ENCODE peak calls at places on chromosomes 4 and X, in four cellular contexts. J, G, R and Q are unnamed samples.

GRCh38 chr4:8694651-8695151 is 102.1 kb downstream of the CPZ start:
- DNase-seq in J (peak), G (no peak), R (no peak), Q (no peak)

GRCh38 chr4:13989496-13989895 is 362.0 kb upstream of the BOD1L1 start:
- DNase-seq in J (no peak), G (no peak), R (no peak), Q (peak)

GRCh38 chr4:158802914-158803313 is 34.1 kb downstream of the FNIP2 start:
- DNase-seq in J (no peak), G (no peak), R (no peak), Q (no peak)

GRCh38 chr4:100428051-100428450 is 89.8 kb downstream of the EMCN start:
- DNase-seq in J (no peak), G (no peak), R (no peak), Q (no peak)

GRCh38 chr4:78078101-78078500 is 21.0 kb downstream of the FRAS1 start:
- DNase-seq in J (no peak), G (no peak), R (no peak), Q (no peak)

GRCh38 chrX:39527045-39527444 is 570.7 kb downstream of the BCOR start:
- DNase-seq in J (no peak), G (no peak), R (no peak), Q (no peak)

GRCh38 chr4:1598206-1598605 is 85.9 kb downstream of the FAM53A start:
- DNase-seq in J (peak), G (no peak), R (no peak), Q (no peak)

GRCh38 chrX:135015526-135016245 is 6.7 kb downstream of the RTL8B start:
- DNase-seq in J (no peak), G (no peak), R (no peak), Q (no peak)

GRCh38 chrX:15942307-15942706 is 87.7 kb upstream of the AP1S2 start:
- DNase-seq in J (no peak), G (no peak), R (no peak), Q (no peak)

GRCh38 chrX:108091878-108092291 is 307 bp downstream of the ATG4A start:
- DNase-seq in J (no peak), G (no peak), R (no peak), Q (no peak)

GRCh38 chrX:150370589-150371312 is 7.6 kb downstream of the MAMLD1 start:
- DNase-seq in J (no peak), G (no peak), R (no peak), Q (no peak)

GRCh38 chr4:82044141-82044993 is 329.4 kb downstream of the HNRNPD start:
- DNase-seq in J (peak), G (no peak), R (no peak), Q (no peak)

GRCh38 chr4:88737304-88738015 is 39.8 kb upstream of the NAP1L5 start:
- DNase-seq in J (no peak), G (no peak), R (peak), Q (no peak)

GRCh38 chrX:136627381-136627780 is 20.6 kb upstream of the CD40LG start:
- DNase-seq in J (no peak), G (no peak), R (peak), Q (no peak)

GRCh38 chrX:107483976-107484726 is 34.7 kb downstream of the FRMPD3 start:
- DNase-seq in J (peak), G (no peak), R (no peak), Q (no peak)

GRCh38 chrX:12505127-12505526 is 286.1 kb upstream of the PRPS2 start:
- DNase-seq in J (no peak), G (no peak), R (no peak), Q (no peak)

GRCh38 chr4:83644677-83645639 is 109.0 kb downstream of the GPAT3 start:
- DNase-seq in J (no peak), G (no peak), R (peak), Q (no peak)

GRCh38 chrX:96433409-96434122 is 251.1 kb upstream of the DIAPH2 start:
- DNase-seq in J (no peak), G (no peak), R (no peak), Q (no peak)

GRCh38 chr4:185738038-185738552 is 73.9 kb downstream of the SORBS2 start:
- DNase-seq in J (no peak), G (no peak), R (no peak), Q (no peak)

GRCh38 chr4:5638976-5639375 is 69.4 kb downstream of the EVC2 start:
- DNase-seq in J (no peak), G (no peak), R (no peak), Q (no peak)

GRCh38 chrX:107714196-107714811 is 61.3 kb downstream of the TSC22D3 start:
- DNase-seq in J (no peak), G (no peak), R (peak), Q (no peak)

GRCh38 chr4:40923326-40924095 is 173.8 kb downstream of the NSUN7 start:
- DNase-seq in J (no peak), G (no peak), R (no peak), Q (no peak)

GRCh38 chr4:85610450-85610849 is 135.5 kb downstream of the ARHGAP24 start:
- DNase-seq in J (no peak), G (no peak), R (no peak), Q (no peak)

GRCh38 chr4:121599049-121599448 is 97.7 kb downstream of the ANXA5 start:
- DNase-seq in J (no peak), G (no peak), R (no peak), Q (no peak)

GRCh38 chrX:118346258-118347094 is 570 bp downstream of the WDR44 start:
- DNase-seq in J (peak), G (peak), R (peak), Q (peak)

GRCh38 chr4:32499176-32499575 is 1779.0 kb downstream of the PCDH7 start:
- DNase-seq in J (no peak), G (no peak), R (no peak), Q (no peak)

GRCh38 chrX:56728321-56728720 is 722 bp upstream of the NBDY start:
- DNase-seq in J (no peak), G (no peak), R (no peak), Q (no peak)

GRCh38 chr4:123477804-123478209 is 81.2 kb downstream of the SPRY1 start:
- DNase-seq in J (no peak), G (no peak), R (peak), Q (no peak)

GRCh38 chrX:129981752-129982299 is 609 bp upstream of the BCORL1 start:
- DNase-seq in J (no peak), G (no peak), R (no peak), Q (no peak)

GRCh38 chrX:96924581-96924980 is 40.9 kb downstream of the RPA4 start:
- DNase-seq in J (no peak), G (no peak), R (no peak), Q (no peak)

GRCh38 chr4:98555798-98556445 is 102.5 kb downstream of the TSPAN5 start:
- DNase-seq in J (no peak), G (no peak), R (no peak), Q (no peak)

GRCh38 chrX:146994163-146994562 is 179.6 kb upstream of the CXorf51A start:
- DNase-seq in J (no peak), G (no peak), R (no peak), Q (no peak)

GRCh38 chr4:106048250-106048931 is 153.1 kb downstream of the NPNT start:
- DNase-seq in J (no peak), G (no peak), R (no peak), Q (no peak)